ENCODE peak calls at places on chromosomes 1 and 21, in nine cellular contexts. W is activated T-helper 1 cell treated with Interleukin-2 at 50 U/mL for 16 hours; K is upper lobe of right lung; A is GDM1; N is Jurkat, Clone E6-1; O is ACHN; H is BE2C; R is OCI-LY7; S is stimulated activated naive B cell treated with anti-CD40 and anti-IgM and Interleukin-4, amounts not matched to agents 10 μg/mL and 1 μg/mL and 100 μg/mL, for 72 hours. X is an unnamed sample.

GRCh38 chr1:244779410-244779809 is 56.0 kb upstream of the COX20 start:
- DNase-seq in O (peak), W (no peak), S (no peak), H (no peak), A (no peak), K (no peak), R (no peak), N (no peak), X (no peak)

GRCh38 chr1:230772457-230773395 is 25.5 kb downstream of the CAPN9 start:
- DNase-seq in H (peak), R (peak), W (no peak), K (no peak), O (peak), N (no peak), S (no peak), A (no peak), X (no peak)

GRCh38 chr1:67336783-67337182 is 29.1 kb downstream of the IL12RB2 start:
- DNase-seq in S (no peak), R (no peak), H (no peak), W (peak), A (no peak), K (no peak), N (peak), O (no peak), X (peak)

GRCh38 chr1:205687242-205687641 is 6.9 kb upstream of the SLC45A3 start:
- DNase-seq in A (no peak), S (no peak), W (no peak), O (no peak), N (no peak), R (no peak), K (peak), H (no peak), X (no peak)

GRCh38 chr1:163361123-163361934 is 39.6 kb downstream of the NUF2 start:
- DNase-seq in A (no peak), W (no peak), S (no peak), O (peak), R (peak), K (no peak), N (peak), H (no peak), X (no peak)

GRCh38 chr21:41188476-41189146 is 20.7 kb downstream of the BACE2 start:
- DNase-seq in R (no peak), A (no peak), O (no peak), W (no peak), H (no peak), N (no peak), K (no peak), S (no peak), X (no peak)

GRCh38 chr1:56788588-56788987 is 30.6 kb downstream of the FYB2 start:
- DNase-seq in W (no peak), H (peak), S (no peak), O (no peak), N (no peak), R (no peak), A (no peak), K (peak), X (no peak)

GRCh38 chr1:177286396-177286795 is 115.6 kb downstream of the BRINP2 start:
- DNase-seq in W (no peak), R (no peak), A (no peak), K (no peak), H (no peak), S (no peak), O (no peak), N (no peak), X (no peak)

GRCh38 chr1:93817819-93818569 is 61.0 kb downstream of the DNTTIP2 start:
- DNase-seq in H (no peak), K (no peak), N (peak), W (peak), R (peak), A (no peak), S (peak), O (no peak), X (no peak)

GRCh38 chr1:57831624-57832023 is 407.8 kb upstream of the DAB1 start:
- DNase-seq in R (no peak), K (no peak), W (no peak), S (no peak), H (no peak), A (no peak), O (peak), N (no peak), X (no peak)

GRCh38 chr21:36506482-36506881 is 26.6 kb upstream of the CLDN14 start:
- DNase-seq in K (no peak), R (no peak), A (no peak), S (no peak), W (no peak), O (no peak), N (no peak), H (no peak), X (no peak)

GRCh38 chr1:14011132-14011531 is 311.1 kb downstream of the PRDM2 start:
- DNase-seq in W (no peak), K (no peak), H (no peak), A (no peak), S (no peak), N (no peak), O (no peak), R (no peak), X (no peak)

GRCh38 chr1:204102719-204103118 is 29.8 kb downstream of the SOX13 start:
- DNase-seq in K (no peak), O (no peak), A (no peak), W (no peak), R (no peak), H (no peak), N (no peak), S (no peak), X (no peak)

GRCh38 chr21:38470762-38471161 is 27.5 kb downstream of the ERG start:
- DNase-seq in H (no peak), W (no peak), K (no peak), N (no peak), O (no peak), R (no peak), A (no peak), S (no peak), X (no peak)

GRCh38 chr1:31666290-31666963 is 21.8 kb upstream of the PEF1 start:
- DNase-seq in R (no peak), H (no peak), W (no peak), K (peak), O (no peak), S (no peak), N (no peak), A (no peak), X (no peak)

GRCh38 chr1:111372336-111372965 is 55.1 kb downstream of the OVGP1 start:
- DNase-seq in R (no peak), A (no peak), S (no peak), H (no peak), K (no peak), O (no peak), W (no peak), N (no peak), X (no peak)

GRCh38 chr1:173330149-173330951 is 123.2 kb upstream of the TNFSF4 start:
- DNase-seq in W (no peak), O (peak), S (no peak), H (no peak), R (peak), N (no peak), K (no peak), A (peak), X (no peak)

GRCh38 chr1:201137579-201138310 is 10.8 kb upstream of the ASCL5 start:
- DNase-seq in A (no peak), W (no peak), K (no peak), N (no peak), H (no peak), S (no peak), R (no peak), O (peak), X (no peak)

GRCh38 chr1:156924478-156925153 is 4.2 kb downstream of the LRRC71 start:
- DNase-seq in O (no peak), H (no peak), R (no peak), W (no peak), A (no peak), K (no peak), S (no peak), N (no peak), X (no peak)

GRCh38 chr1:78171736-78172590 is 126.2 kb downstream of the GIPC2 start:
- DNase-seq in H (no peak), A (no peak), N (no peak), W (no peak), S (no peak), O (no peak), K (no peak), R (no peak), X (no peak)

GRCh38 chr1:37865348-37866119 is 6.1 kb upstream of the MTF1 start:
- DNase-seq in K (no peak), W (no peak), O (peak), N (no peak), A (no peak), H (no peak), R (no peak), S (no peak), X (no peak)

GRCh38 chr1:60695633-60696032 is 386.7 kb upstream of the NFIA start:
- DNase-seq in H (no peak), W (no peak), K (no peak), R (no peak), O (no peak), S (no peak), N (no peak), A (no peak), X (no peak)

GRCh38 chr1:78339490-78339889 is 151.3 kb upstream of the PTGFR start:
- DNase-seq in A (no peak), H (no peak), W (no peak), O (peak), R (no peak), S (no peak), N (no peak), K (no peak), X (no peak)

GRCh38 chr1:41152622-41153044 is 89.5 kb downstream of the SCMH1 start:
- DNase-seq in A (no peak), H (no peak), N (no peak), W (no peak), S (no peak), K (no peak), O (peak), R (no peak), X (no peak)

GRCh38 chr1:94974824-94975223 is 47.9 kb upstream of the CNN3 start:
- DNase-seq in N (no peak), O (peak), R (no peak), A (no peak), K (no peak), W (no peak), S (no peak), H (no peak), X (no peak)

GRCh38 chr1:186894415-186894814 is 65.7 kb downstream of the PLA2G4A start:
- DNase-seq in W (no peak), A (no peak), R (no peak), O (no peak), N (no peak), S (no peak), H (no peak), K (no peak), X (no peak)

GRCh38 chr1:113677250-113678158 is 81.8 kb downstream of the PHTF1 start:
- DNase-seq in A (peak), K (no peak), S (no peak), W (no peak), N (peak), O (peak), R (peak), H (peak), X (peak)

GRCh38 chr1:40742363-40743061 is 41.1 kb upstream of the KCNQ4 start:
- DNase-seq in R (no peak), S (no peak), N (no peak), H (no peak), K (no peak), O (no peak), W (no peak), A (no peak), X (no peak)